ENCODE peak calls at places on chromosomes 4 and X, in nine cellular contexts. R, L, S, V, A, W, P, T and G are unnamed samples.

GRCh38 chr4:121784975-121785374 is 16.1 kb upstream of the EXOSC9 start:
- DNase-seq in R (no peak), L (no peak), S (no peak), V (no peak), A (no peak), W (no peak), P (no peak), T (peak), G (peak)

GRCh38 chrX:104568304-104568915 is 2.4 kb downstream of the IL1RAPL2 start:
- DNase-seq in R (no peak), L (no peak), S (no peak), V (no peak), A (no peak), W (no peak), P (no peak), T (no peak), G (no peak)

GRCh38 chr4:150047546-150047945 is 30.7 kb upstream of the DCLK2 start:
- DNase-seq in R (no peak), L (no peak), S (no peak), V (no peak), A (no peak), W (no peak), P (no peak), T (no peak), G (no peak)

GRCh38 chr4:151801547-151802516 is 41.0 kb upstream of the GATB start:
- DNase-seq in R (peak), L (peak), S (no peak), V (no peak), A (no peak), W (no peak), P (peak), T (peak), G (peak)

GRCh38 chr4:158809611-158810486 is 41.0 kb downstream of the FNIP2 start:
- DNase-seq in R (no peak), L (no peak), S (no peak), V (no peak), A (peak), W (no peak), P (peak), T (peak), G (peak)

GRCh38 chrX:72045552-72046277 is 86.0 kb downstream of the RTL5 start:
- DNase-seq in R (no peak), L (no peak), S (no peak), V (no peak), A (no peak), W (peak), P (no peak), T (peak), G (peak)

GRCh38 chr4:183838987-183839712 is 66.0 kb upstream of the STOX2 start:
- DNase-seq in R (no peak), L (no peak), S (no peak), V (no peak), A (no peak), W (no peak), P (peak), T (no peak), G (peak)

GRCh38 chr4:176563591-176563990 is 229.1 kb downstream of the VEGFC start:
- DNase-seq in R (no peak), L (no peak), S (no peak), V (no peak), A (no peak), W (no peak), P (no peak), T (peak), G (peak)

GRCh38 chr4:87141428-87141827 is 79.0 kb downstream of the KLHL8 start:
- DNase-seq in R (no peak), L (no peak), S (no peak), V (no peak), A (no peak), W (no peak), P (peak), T (no peak), G (no peak)

GRCh38 chr4:3184725-3185124 is 64.2 kb upstream of the MSANTD1 start:
- DNase-seq in R (no peak), L (no peak), S (no peak), V (no peak), A (no peak), W (no peak), P (no peak), T (no peak), G (no peak)

GRCh38 chrX:107102980-107103379 is 15.6 kb downstream of the RBM41 start:
- DNase-seq in R (no peak), L (no peak), S (no peak), V (no peak), A (no peak), W (no peak), P (no peak), T (peak), G (peak)

GRCh38 chr4:104642521-104642920 is 147.8 kb upstream of the CXXC4 start:
- DNase-seq in R (no peak), L (no peak), S (no peak), V (no peak), A (no peak), W (no peak), P (no peak), T (no peak), G (no peak)

GRCh38 chrX:154368630-154369452 is 5.6 kb downstream of the FLNA start:
- DNase-seq in R (peak), L (peak), S (peak), V (no peak), A (peak), W (no peak), P (peak), T (peak), G (peak)

GRCh38 chr4:150119492-150119891 is 41.2 kb downstream of the DCLK2 start:
- DNase-seq in R (no peak), L (no peak), S (no peak), V (no peak), A (no peak), W (no peak), P (no peak), T (peak), G (no peak)

GRCh38 chr4:24164797-24165196 is 274.9 kb upstream of the PPARGC1A start:
- DNase-seq in R (no peak), L (no peak), S (no peak), V (no peak), A (no peak), W (no peak), P (no peak), T (no peak), G (no peak)

GRCh38 chr4:145287351-145287750 is 107.0 kb upstream of the OTUD4 start:
- DNase-seq in R (no peak), L (no peak), S (no peak), V (no peak), A (no peak), W (no peak), P (no peak), T (no peak), G (no peak)

GRCh38 chr4:105990933-105991332 is 95.7 kb downstream of the NPNT start:
- DNase-seq in R (no peak), L (no peak), S (peak), V (peak), A (no peak), W (peak), P (no peak), T (peak), G (no peak)

GRCh38 chr4:111398906-111399330 is 746.3 kb upstream of the FAM241A start:
- DNase-seq in R (no peak), L (no peak), S (no peak), V (no peak), A (no peak), W (no peak), P (no peak), T (no peak), G (peak)

GRCh38 chr4:100823066-100823992 is 305.5 kb upstream of the EMCN start:
- DNase-seq in R (no peak), L (no peak), S (no peak), V (no peak), A (peak), W (no peak), P (no peak), T (peak), G (no peak)